ENCODE peak calls at places on chromosomes 5 and 9, in six cellular contexts. W, R, P, D, K and E are unnamed samples.

GRCh38 chr5:136205061-136205702 is 12.2 kb upstream of the SMIM32 start:
- DNase-seq in W (no peak), R (no peak), P (no peak), D (no peak), K (no peak), E (no peak)

GRCh38 chr5:141349917-141350619 is at the start of gene PCDHGB1:
- DNase-seq in W (peak; percentile 75), R (peak; percentile 71), P (peak; percentile 80), D (peak; percentile 69), K (no peak), E (peak; percentile 51)

GRCh38 chr9:37437616-37438015 is 15.1 kb downstream of the GRHPR start:
- DNase-seq in W (no peak), R (no peak), P (no peak), D (no peak), K (no peak), E (no peak)

GRCh38 chr9:132878695-132879064 is at the start of gene SPACA9:
- DNase-seq in W (no peak), R (peak; percentile 11), P (peak; percentile 78), D (peak; percentile 57), K (no peak), E (peak; percentile 72)

GRCh38 chr5:151825445-151825844 is 53.7 kb downstream of the G3BP1 start:
- DNase-seq in W (peak; percentile 64), R (peak; percentile 69), P (peak; percentile 54), D (peak; percentile 57), K (peak; percentile 17), E (peak; percentile 71)

GRCh38 chr9:135053133-135053532 is 34.3 kb upstream of the OLFM1 start:
- DNase-seq in W (no peak), R (no peak), P (no peak), D (no peak), K (no peak), E (no peak)

GRCh38 chr5:11724947-11725346 is 179.3 kb downstream of the CTNND2 start:
- DNase-seq in W (no peak), R (no peak), P (no peak), D (no peak), K (no peak), E (no peak)

GRCh38 chr9:74858753-74859414 is 28.8 kb downstream of the TRPM6 start:
- DNase-seq in W (no peak), R (peak; percentile 2), P (no peak), D (peak; percentile 7), K (no peak), E (no peak)

GRCh38 chr5:97164846-97165245 is 18.2 kb downstream of the RIOK2 start:
- DNase-seq in W (no peak), R (peak; percentile 50), P (no peak), D (no peak), K (no peak), E (no peak)

GRCh38 chr9:16337322-16338029 is 533.0 kb downstream of the BNC2 start:
- DNase-seq in W (no peak), R (peak; percentile 97), P (peak; percentile 69), D (no peak), K (no peak), E (no peak)

GRCh38 chr5:68460147-68460760 is 244.7 kb downstream of the PIK3R1 start:
- DNase-seq in W (peak; percentile 52), R (peak; percentile 70), P (peak; percentile 12), D (peak; percentile 47), K (no peak), E (peak; percentile 23)

GRCh38 chr9:129218918-129219317 is 40.9 kb upstream of the IER5L start:
- DNase-seq in W (no peak), R (no peak), P (no peak), D (no peak), K (no peak), E (no peak)

GRCh38 chr9:18596920-18597319 is 123.0 kb downstream of the ADAMTSL1 start:
- DNase-seq in W (no peak), R (peak; percentile 77), P (no peak), D (no peak), K (no peak), E (no peak)

GRCh38 chr9:137019891-137020683 is 8.0 kb downstream of the ABCA2 start:
- DNase-seq in W (no peak), R (no peak), P (no peak), D (no peak), K (no peak), E (no peak)

DNA sequence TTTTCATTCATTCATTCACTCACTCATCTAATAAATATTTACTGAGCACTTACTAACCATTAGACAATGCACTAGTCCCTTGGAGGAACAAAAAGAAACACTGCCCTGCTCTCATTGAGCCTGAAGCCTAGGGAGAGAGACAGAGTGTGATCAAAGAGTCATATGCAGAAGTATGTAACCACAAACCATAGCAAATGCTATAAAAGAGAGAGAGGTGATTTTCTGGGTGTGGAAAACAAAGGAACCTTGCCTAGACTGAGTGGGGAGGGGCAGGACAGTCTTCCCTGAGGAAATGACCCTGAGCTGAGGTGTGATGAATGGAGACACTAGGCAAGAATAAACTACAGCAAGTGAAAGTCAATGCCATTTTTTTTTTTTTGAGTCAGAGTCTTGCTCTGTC is 10.8 kb upstream of the ADRA1B start:
- DNase-seq in W (no peak), R (peak; percentile 86), P (peak; percentile 74), D (no peak), K (no peak), E (no peak)
- TF ChIP-seq BHLHE40 in W (no peak), R (peak; percentile 42), P (no peak), D (no peak), K (no peak), E (no peak)

DNA sequence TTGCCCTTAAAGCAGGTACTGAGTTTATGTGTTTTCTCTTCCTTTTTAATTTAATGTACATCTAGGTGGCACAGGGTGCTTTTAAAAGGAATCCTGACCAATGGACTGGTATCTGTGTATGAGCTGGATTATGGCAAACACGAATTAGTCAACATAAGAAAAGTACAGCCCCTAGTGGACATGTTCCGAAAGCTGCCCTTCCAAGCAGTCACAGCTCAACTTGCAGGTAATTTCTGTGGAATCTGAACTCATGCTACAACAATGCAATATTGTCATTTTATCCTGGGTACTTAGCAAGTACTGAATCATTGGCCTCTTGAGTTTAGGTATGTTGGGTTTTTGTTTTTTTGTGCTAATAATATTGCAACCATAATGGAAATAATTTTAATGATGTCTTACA is 14.4 kb upstream of the TMOD1 start:
- DNase-seq in W (peak; percentile 37), R (peak; percentile 41), P (no peak), D (no peak), K (no peak), E (peak; percentile 47)
- TF ChIP-seq BHLHE40 in W (no peak), R (no peak), P (no peak), D (no peak), K (no peak), E (no peak)

GRCh38 chr9:13266172-13266571 is 13.3 kb downstream of the MPDZ start:
- DNase-seq in W (no peak), R (peak; percentile 61), P (no peak), D (no peak), K (no peak), E (no peak)
- TF ChIP-seq BHLHE40 in W (no peak), R (no peak), P (no peak), D (no peak), K (no peak), E (no peak)

DNA sequence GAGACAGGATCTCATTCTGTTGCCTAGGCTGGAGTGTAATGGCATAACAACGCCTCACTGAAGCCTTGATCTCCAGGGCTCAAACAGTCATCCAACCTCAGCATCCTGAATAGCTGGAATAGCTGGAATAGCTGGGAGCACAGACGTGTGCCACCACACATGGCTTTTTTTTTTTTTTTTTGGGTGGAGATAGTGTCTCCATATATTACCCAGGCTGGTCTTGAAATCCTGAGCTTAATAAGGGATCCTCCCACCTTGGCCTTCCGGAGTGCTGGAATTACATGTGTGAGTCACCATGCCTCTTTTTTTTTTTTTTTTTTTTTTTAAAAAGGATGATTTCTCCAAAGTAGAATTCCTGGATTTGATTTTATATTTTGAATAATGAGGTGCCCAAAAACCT is 60.7 kb downstream of the NSD1 start:
- DNase-seq in W (peak; percentile 70), R (peak; percentile 94), P (peak; percentile 33), D (no peak), K (no peak), E (no peak)
- TF ChIP-seq BHLHE40 in W (no peak), R (peak; percentile 81), P (no peak), D (no peak), K (no peak), E (no peak)

GRCh38 chr5:3659907-3660306 is 64.3 kb downstream of the IRX1 start:
- DNase-seq in W (peak; percentile 1), R (peak; percentile 4), P (no peak), D (no peak), K (no peak), E (no peak)
- TF ChIP-seq BHLHE40 in W (no peak), R (no peak), P (no peak), D (no peak), K (no peak), E (no peak)

DNA sequence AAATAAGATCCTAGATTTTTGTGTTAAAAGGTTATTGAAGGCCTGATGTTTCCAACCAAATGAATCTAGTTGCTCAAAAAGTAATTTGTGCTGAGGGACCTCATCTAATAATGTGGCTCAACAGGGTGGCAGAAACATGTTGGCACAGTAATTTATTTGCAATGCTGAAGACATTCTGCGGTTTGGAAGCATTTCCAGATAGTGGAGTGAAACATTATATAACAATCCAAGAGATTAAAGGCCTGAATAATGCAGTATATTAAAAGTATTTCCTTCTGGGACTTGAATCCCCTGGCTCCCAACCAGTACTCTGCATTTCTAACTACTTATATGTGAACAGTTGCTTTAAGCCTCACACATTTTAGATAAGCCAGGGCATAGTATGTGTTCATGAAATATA is 25.9 kb upstream of the ALDH1A1 start:
- DNase-seq in W (no peak), R (no peak), P (no peak), D (no peak), K (no peak), E (no peak)
- TF ChIP-seq BHLHE40 in W (no peak), R (no peak), P (no peak), D (no peak), K (no peak), E (no peak)

DNA sequence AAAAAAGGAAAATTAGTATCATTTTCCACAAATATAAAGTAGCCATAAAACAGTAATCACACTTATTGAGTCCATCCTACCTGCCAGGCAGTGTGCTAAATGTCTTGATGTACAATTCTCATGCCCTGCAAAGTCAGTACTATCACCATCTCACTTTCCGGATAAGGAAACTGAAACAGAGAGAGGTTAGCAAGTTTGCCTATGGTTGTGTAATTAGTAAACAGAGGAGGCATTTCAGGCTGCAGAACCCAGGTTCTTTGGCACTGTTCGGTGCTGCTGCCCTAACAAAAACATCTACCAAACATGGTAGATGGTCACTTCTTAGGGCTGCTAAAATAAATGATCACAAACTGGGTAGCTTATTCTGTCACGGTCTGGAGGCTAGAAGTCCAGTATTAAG is 22.6 kb downstream of the PLAC8L1 start:
- DNase-seq in W (no peak), R (no peak), P (no peak), D (no peak), K (peak; percentile 40), E (no peak)
- TF ChIP-seq BHLHE40 in W (no peak), R (no peak), P (no peak), D (no peak), K (no peak), E (no peak)

DNA sequence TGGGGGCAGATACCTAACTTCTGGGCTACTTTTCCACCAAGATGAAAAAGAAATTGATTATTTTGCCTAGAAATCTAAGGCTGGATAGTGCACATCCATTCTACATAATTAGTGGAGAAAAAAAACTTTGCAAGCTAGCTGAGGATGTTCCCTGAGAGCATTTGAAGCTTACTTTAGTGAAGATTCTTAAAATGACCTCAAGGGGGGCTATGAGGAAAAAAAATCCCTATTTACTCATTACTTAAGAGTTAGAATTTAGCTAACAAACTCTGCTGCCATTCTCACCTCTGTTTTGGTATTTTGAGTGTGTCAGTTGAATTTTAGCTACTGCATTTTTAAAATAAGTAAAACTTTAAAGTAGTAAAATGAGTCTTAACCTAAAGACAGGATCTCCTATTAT is 9.2 kb upstream of the FGF10 start:
- DNase-seq in W (no peak), R (no peak), P (no peak), D (no peak), K (no peak), E (no peak)
- TF ChIP-seq BHLHE40 in W (no peak), R (no peak), P (no peak), D (no peak), K (no peak), E (no peak)